ENCODE peak calls at places on chromosomes 16 and 17, in five cellular contexts. C, S, D, Q and M are unnamed samples.

GRCh38 chr16:88570691-88571092 is 489 bp downstream of the ZC3H18 start:
- DNase-seq in D (no peak), C (no peak), S (peak; percentile 41), Q (no peak), M (no peak)

GRCh38 chr17:32960815-32961214 is 30.8 kb upstream of the SPACA3 start:
- DNase-seq in S (no peak), D (no peak), Q (peak; percentile 43), C (no peak), M (no peak)

GRCh38 chr17:20059728-20060188 is 50.6 kb downstream of the SPECC1 start:
- DNase-seq in S (peak; percentile 25), D (no peak), C (no peak), Q (peak; percentile 13), M (no peak)

GRCh38 chr17:67218385-67218950 is 26.5 kb downstream of the HELZ start:
- DNase-seq in Q (peak; percentile 35), S (no peak), C (no peak), D (no peak), M (no peak)

GRCh38 chr17:77492446-77493237 is 351.9 kb downstream of the SEC14L1 start:
- DNase-seq in D (peak; percentile 18), Q (no peak), C (no peak), S (no peak), M (no peak)

GRCh38 chr17:57600092-57600491 is 145.0 kb downstream of the CCDC182 start:
- DNase-seq in C (no peak), D (no peak), S (no peak), Q (peak; percentile 40), M (no peak)

GRCh38 chr17:42285346-42286050 is 2.8 kb upstream of the STAT5A start:
- DNase-seq in S (no peak), D (peak; percentile 10), C (no peak), Q (no peak), M (no peak)

GRCh38 chr17:56350592-56350991 is 197.3 kb downstream of the ANKFN1 start:
- DNase-seq in C (no peak), Q (no peak), S (no peak), D (no peak), M (no peak)

GRCh38 chr16:1746693-1747195 is 24.6 kb downstream of the NME3 start:
- DNase-seq in Q (no peak), C (no peak), S (no peak), D (no peak), M (no peak)

GRCh38 chr17:49585422-49586027 is 9.9 kb downstream of the NXPH3 start:
- DNase-seq in D (no peak), Q (no peak), C (no peak), S (peak; percentile 86), M (peak; percentile 53)

GRCh38 chr16:20348365-20349185 is 3.9 kb downstream of the UMOD start:
- DNase-seq in D (no peak), Q (no peak), S (no peak), C (no peak), M (no peak)

GRCh38 chr17:75091855-75092327 is 4.1 kb downstream of the SLC16A5 start:
- DNase-seq in C (no peak), S (no peak), Q (no peak), D (no peak), M (peak; percentile 67)

GRCh38 chr16:85969159-85969558 is 70.2 kb downstream of the IRF8 start:
- DNase-seq in D (no peak), C (no peak), S (no peak), Q (peak; percentile 30), M (no peak)

GRCh38 chr16:57564571-57565270 is 22.3 kb downstream of the ADGRG5 start:
- DNase-seq in Q (no peak), S (no peak), D (no peak), C (no peak), M (no peak)

GRCh38 chr17:57915980-57916757 is 39.0 kb downstream of the CUEDC1 start:
- DNase-seq in D (no peak), Q (peak; percentile 40), S (no peak), C (no peak), M (peak; percentile 44)

GRCh38 chr16:72291531-72291981 is 119.6 kb upstream of the PMFBP1 start:
- DNase-seq in C (no peak), Q (peak; percentile 96), D (no peak), S (no peak), M (peak; percentile 5)

GRCh38 chr17:77649717-77650211 is 308.7 kb upstream of the TNRC6C start:
- DNase-seq in S (no peak), Q (peak; percentile 40), D (no peak), C (no peak), M (no peak)

GRCh38 chr17:65453204-65453931 is 108.1 kb downstream of the AXIN2 start:
- DNase-seq in D (no peak), C (no peak), S (peak; percentile 28), Q (no peak), M (no peak)

GRCh38 chr16:86854058-86854621 is 275.8 kb downstream of the FOXL1 start:
- DNase-seq in S (no peak), Q (peak; percentile 97), D (no peak), C (no peak), M (no peak)

GRCh38 chr17:47239663-47240374 is 13.8 kb upstream of the ITGB3 start:
- DNase-seq in D (peak; percentile 58), C (peak; percentile 88), Q (peak; percentile 98), S (no peak), M (peak; percentile 89)

GRCh38 chr17:47238321-47239010 is 15.2 kb upstream of the ITGB3 start:
- DNase-seq in Q (no peak), D (no peak), C (no peak), S (no peak), M (no peak)

GRCh38 chr17:47240806-47241205 is 12.8 kb upstream of the ITGB3 start:
- DNase-seq in S (no peak), Q (no peak), D (no peak), C (no peak), M (no peak)

GRCh38 chr17:47242648-47243047 is 11.0 kb upstream of the ITGB3 start:
- DNase-seq in S (no peak), Q (no peak), D (no peak), C (no peak), M (no peak)

GRCh38 chr17:47240375-47240764 is 13.3 kb upstream of the ITGB3 start:
- DNase-seq in D (no peak), C (no peak), Q (no peak), S (no peak), M (no peak)
- TF ChIP-seq CTCF in D (no peak), C (no peak), Q (no peak), S (no peak), M (no peak)

DNA sequence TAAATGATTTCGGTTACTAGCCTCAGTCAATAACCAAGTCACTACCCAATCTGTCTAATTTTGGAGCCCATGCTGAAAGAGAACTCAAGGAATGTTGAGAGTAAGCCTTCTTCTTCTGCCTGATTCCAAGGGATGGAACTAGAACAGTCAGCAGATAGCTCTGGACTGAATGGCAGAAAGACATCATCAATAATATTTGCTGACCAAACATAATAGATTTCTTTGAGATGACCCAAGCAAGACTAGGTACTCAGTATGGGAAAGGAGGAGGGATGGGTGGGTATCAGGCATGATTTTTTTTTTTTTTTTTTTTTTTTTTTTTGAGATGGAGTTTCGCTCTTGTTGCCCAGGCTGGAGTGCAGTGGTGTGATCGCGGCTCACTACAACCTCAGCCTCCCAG is 330.1 kb downstream of the CNTNAP4 start:
- DNase-seq in D (no peak), S (no peak), C (no peak), Q (no peak), M (no peak)
- TF ChIP-seq CTCF in D (no peak), S (no peak), C (no peak), Q (no peak), M (no peak)

GRCh38 chr17:15958484-15958854 is 13.5 kb downstream of the ADORA2B start:
- DNase-seq in Q (no peak), D (no peak), S (no peak), C (no peak), M (no peak)

GRCh38 chr17:15957608-15958307 is 12.8 kb downstream of the ADORA2B start:
- DNase-seq in C (no peak), D (no peak), S (no peak), Q (no peak), M (no peak)

GRCh38 chr17:15955793-15956541 is 11.0 kb downstream of the ADORA2B start:
- DNase-seq in C (no peak), S (no peak), Q (no peak), D (no peak), M (no peak)

GRCh38 chr17:15954222-15954621 is 9.3 kb downstream of the ADORA2B start:
- DNase-seq in Q (peak; percentile 86), C (no peak), D (no peak), S (no peak), M (peak; percentile 65)

GRCh38 chr17:15957206-15957605 is 12.3 kb downstream of the ADORA2B start:
- DNase-seq in S (no peak), Q (no peak), C (no peak), D (no peak), M (no peak)
- TF ChIP-seq CTCF in S (no peak), Q (no peak), C (no peak), D (no peak), M (no peak)

GRCh38 chr16:720990-721764 is at the start of gene ANTKMT:
- DNase-seq in S (peak; percentile 95), D (peak; percentile 78), C (peak; percentile 68), Q (peak; percentile 67), M (peak; percentile 96)
- TF ChIP-seq CTCF in S (no peak), D (peak; percentile 44), C (no peak), Q (no peak), M (no peak)